ENCODE peak calls at places on chromosome 10, in five cellular contexts. B, X, O, D and J are unnamed samples.

GRCh38 chr10:87619705-87620104 is 40.0 kb upstream of the PAPSS2 start:
- DNase-seq in B (no peak), X (no peak), O (no peak), D (no peak), J (no peak)

GRCh38 chr10:61750943-61751471 is 88.3 kb downstream of the CABCOCO1 start:
- DNase-seq in B (peak), X (peak), O (peak), D (no peak), J (peak)

GRCh38 chr10:103232772-103233488 is 12.8 kb upstream of the RPEL1 start:
- DNase-seq in B (no peak), X (no peak), O (no peak), D (no peak), J (no peak)

GRCh38 chr10:79021331-79021907 is 47.3 kb upstream of the ZMIZ1 start:
- DNase-seq in B (no peak), X (no peak), O (no peak), D (no peak), J (no peak)

GRCh38 chr10:12638103-12638502 is 288.8 kb downstream of the CAMK1D start:
- DNase-seq in B (no peak), X (no peak), O (no peak), D (no peak), J (peak)

GRCh38 chr10:73252445-73253225 is at the start of gene MRPS16:
- DNase-seq in B (peak), X (peak), O (peak), D (peak), J (peak)

GRCh38 chr10:42850931-42851330 is 68.3 kb downstream of the BMS1 start:
- DNase-seq in B (no peak), X (no peak), O (no peak), D (no peak), J (no peak)

GRCh38 chr10:124596914-124597676 is 135.5 kb downstream of the LHPP start:
- DNase-seq in B (no peak), X (no peak), O (no peak), D (no peak), J (no peak)

GRCh38 chr10:68517188-68517587 is 10.1 kb downstream of the SLC25A16 start:
- DNase-seq in B (no peak), X (no peak), O (no peak), D (no peak), J (no peak)

GRCh38 chr10:70093335-70093944 is 39.2 kb downstream of the AIFM2 start:
- DNase-seq in B (no peak), X (no peak), O (no peak), D (no peak), J (no peak)

GRCh38 chr10:46515402-46516192 is 40.9 kb downstream of the GPRIN2 start:
- DNase-seq in B (no peak), X (no peak), O (peak), D (no peak), J (no peak)

GRCh38 chr10:31136951-31137885 is 105.6 kb upstream of the ZNF438 start:
- DNase-seq in B (no peak), X (no peak), O (no peak), D (no peak), J (no peak)

GRCh38 chr10:90458571-90458970 is 399.3 kb downstream of the HTR7 start:
- DNase-seq in B (no peak), X (no peak), O (no peak), D (no peak), J (no peak)

GRCh38 chr10:118926441-118926840 is 103.1 kb upstream of the NANOS1 start:
- DNase-seq in B (no peak), X (no peak), O (no peak), D (no peak), J (no peak)

GRCh38 chr10:70958396-70958795 is 70.0 kb upstream of the PCBD1 start:
- DNase-seq in B (no peak), X (no peak), O (no peak), D (no peak), J (no peak)

GRCh38 chr10:24965051-24965450 is 12.6 kb upstream of the PRTFDC1 start:
- DNase-seq in B (no peak), X (no peak), O (no peak), D (no peak), J (no peak)

GRCh38 chr10:113492181-113492580 is 60.7 kb upstream of the HABP2 start:
- DNase-seq in B (no peak), X (no peak), O (no peak), D (no peak), J (no peak)

GRCh38 chr10:59753267-59753666 is at the start of gene MRLN:
- DNase-seq in B (no peak), X (no peak), O (no peak), D (no peak), J (no peak)

GRCh38 chr10:125823663-125824251 is 411 bp downstream of the BCCIP start:
- DNase-seq in B (no peak), X (no peak), O (no peak), D (no peak), J (no peak)

GRCh38 chr10:71179382-71179781 is 33.0 kb upstream of the UNC5B start:
- DNase-seq in B (no peak), X (no peak), O (no peak), D (no peak), J (no peak)

GRCh38 chr10:81957976-81958375 is 83.0 kb downstream of the NRG3 start:
- DNase-seq in B (no peak), X (no peak), O (no peak), D (no peak), J (no peak)

GRCh38 chr10:48257407-48257961 is 17.0 kb downstream of the FRMPD2 start:
- DNase-seq in B (no peak), X (no peak), O (no peak), D (no peak), J (no peak)

GRCh38 chr10:86535057-86535882 is 13.7 kb upstream of the WAPL start:
- DNase-seq in B (peak), X (no peak), O (peak), D (peak), J (peak)

GRCh38 chr10:95451150-95451549 is 110.0 kb downstream of the SORBS1 start:
- DNase-seq in B (no peak), X (no peak), O (no peak), D (no peak), J (no peak)

GRCh38 chr10:117631276-117632151 is 89.0 kb downstream of the EMX2 start:
- DNase-seq in B (peak), X (no peak), O (no peak), D (peak), J (no peak)

GRCh38 chr10:12332572-12333381 is 16.6 kb upstream of the CAMK1D start:
- DNase-seq in B (no peak), X (peak), O (no peak), D (no peak), J (no peak)

GRCh38 chr10:63264852-63265617 is 131.9 kb downstream of the NRBF2 start:
- DNase-seq in B (no peak), X (no peak), O (no peak), D (no peak), J (peak)

GRCh38 chr10:3538291-3538849 is 246.6 kb downstream of the KLF6 start:
- DNase-seq in B (no peak), X (no peak), O (no peak), D (no peak), J (peak)

GRCh38 chr10:72567421-72567820 is 58.5 kb downstream of the MICU1 start:
- DNase-seq in B (no peak), X (peak), O (no peak), D (no peak), J (no peak)

GRCh38 chr10:48938990-48939536 is 577 bp downstream of the LRRC18 start:
- DNase-seq in B (no peak), X (no peak), O (no peak), D (no peak), J (no peak)

GRCh38 chr10:43214956-43215561 is 51.8 kb downstream of the RASGEF1A start:
- DNase-seq in B (no peak), X (no peak), O (no peak), D (peak), J (no peak)

GRCh38 chr10:99784025-99784730 is 1.7 kb downstream of the ABCC2 start:
- DNase-seq in B (no peak), X (no peak), O (no peak), D (no peak), J (no peak)

GRCh38 chr10:132486539-132487121 is 51.0 kb upstream of the INPP5A start:
- DNase-seq in B (no peak), X (no peak), O (peak), D (no peak), J (no peak)

GRCh38 chr10:24034571-24034970 is 174.4 kb upstream of the KIAA1217 start:
- DNase-seq in B (peak), X (no peak), O (no peak), D (no peak), J (no peak)

GRCh38 chr10:131084791-131085585 is 226.5 kb downstream of the TCERG1L start:
- DNase-seq in B (no peak), X (no peak), O (no peak), D (no peak), J (no peak)

GRCh38 chr10:72272689-72273409 is 875 bp upstream of the DDIT4 start:
- DNase-seq in B (peak), X (peak), O (peak), D (peak), J (peak)

GRCh38 chr10:133185421-133185820 is 25.4 kb downstream of the KNDC1 start:
- DNase-seq in B (no peak), X (no peak), O (no peak), D (no peak), J (no peak)

GRCh38 chr10:47243356-47243755 is 56.6 kb upstream of the GDF10 start:
- DNase-seq in B (no peak), X (no peak), O (no peak), D (no peak), J (no peak)